ENCODE peak calls at places on chromosomes 5 and 9, in eight cellular contexts. T is DMS53; F is activated T-helper 1 cell treated with anti-CD3 and anti-CD28 coated beads, Interleukin-12 subunit alpha, Interleukin-12 subunit beta, Interleukin-2, Interleukin-4 antibody, amounts not matched to agents 30 ng/mL and 10 ng/mL and 1 ng/mL, durations not matched to agents 14 hours and 24 hours and 36 hours; P is activated naive CD8-positive, alpha-beta T cell treated with anti-CD3 and anti-CD28 coated beads, Interleukin-2, amount 10 ng/mL, durations not matched to agents 7 days and 5 days; K is cardiac fibroblast; Y is naive thymus-derived CD8-positive, alpha-beta T cell; S is NCI-H510A treated with DMSO at 0.1 percent for 48 hours; I is stimulated activated CD4-positive, alpha-beta T cell treated with anti-CD3 and anti-CD28 coated beads, Interleukin-1b, Interleukin-23, amount 100 ng/mL, for 4 hours. X is an unnamed sample.

GRCh38 chr5:59921816-59922215 is 28.3 kb upstream of the PDE4D start:
- DNase-seq in T (no peak), F (no peak), P (no peak), K (no peak), Y (no peak), S (no peak), I (no peak), X (no peak)

GRCh38 chr5:74767579-74767913 is 497 bp downstream of the NSA2 start:
- DNase-seq in T (peak; percentile 50), F (no peak), P (no peak), K (peak; percentile 56), Y (no peak), S (no peak), I (no peak), X (no peak)

GRCh38 chr5:151664694-151665583 is 21.8 kb downstream of the SPARC start:
- DNase-seq in T (no peak), F (no peak), P (no peak), K (peak; percentile 83), Y (no peak), S (no peak), I (no peak), X (no peak)

GRCh38 chr9:130950039-130950311 is 10.9 kb upstream of the FIBCD1 start:
- DNase-seq in T (no peak), F (no peak), P (no peak), K (no peak), Y (no peak), S (no peak), I (no peak), X (no peak)

GRCh38 chr9:13651969-13652663 is 372.6 kb upstream of the MPDZ start:
- DNase-seq in T (no peak), F (no peak), P (no peak), K (no peak), Y (no peak), S (no peak), I (no peak), X (no peak)

GRCh38 chr9:115972802-115973201 is 180.8 kb upstream of the PAPPA start:
- DNase-seq in T (no peak), F (no peak), P (no peak), K (no peak), Y (no peak), S (no peak), I (no peak), X (no peak)

GRCh38 chr9:18489861-18490260 is 15.9 kb downstream of the ADAMTSL1 start:
- DNase-seq in T (no peak), F (no peak), P (no peak), K (peak; percentile 74), Y (no peak), S (no peak), I (no peak), X (no peak)

GRCh38 chr9:134781895-134782294 is 98.7 kb upstream of the FCN2 start:
- DNase-seq in T (no peak), F (no peak), P (no peak), K (no peak), Y (no peak), S (no peak), I (no peak), X (no peak)

GRCh38 chr5:61777292-61777691 is 445.2 kb downstream of the ZSWIM6 start:
- DNase-seq in T (no peak), F (no peak), P (no peak), K (no peak), Y (no peak), S (no peak), I (no peak), X (no peak)

GRCh38 chr5:17218353-17219005 is 1.0 kb downstream of the BASP1 start:
- DNase-seq in T (no peak), F (no peak), P (no peak), K (peak; percentile 90), Y (no peak), S (no peak), I (no peak), X (peak; percentile 72)

X was measured in RWPE2.